ENCODE peak calls at places on chromosomes 7 and 10, in ten cellular contexts. R is stimulated activated CD4-positive, alpha-beta T cell treated with anti-CD3 and anti-CD28 coated beads, Interleukin-2, amount 100 ng/mL, for 24 hours; Q is iris pigment epithelial cell; Z is Kasumi-1; E is dermis blood vessel endothelial cell; S is activated CD4-positive, CD25-positive, alpha-beta regulatory T cell; L is posterior cingulate gyrus; G is activated CD8-positive, alpha-beta memory T cell treated with anti-CD3 and anti-CD28 coated beads for 48 hours; F is T-helper 1 cell; I is HCEC 1CT. Y is an unnamed sample.
A peak's percentile ranks its signal among the peaks of the same experiment; 100 is the strongest.

GRCh38 chr7:131107343-131108211 is 220.1 kb upstream of the MKLN1 start:
- DNase-seq in E (peak; percentile 88), I (peak; percentile 81), Z (peak; percentile 63), S (peak; percentile 71), F (peak; percentile 62), Q (peak; percentile 92), R (peak; percentile 81), G (peak; percentile 52), L (peak; percentile 93), Y (peak; percentile 62)

GRCh38 chr7:142811154-142811737 is 40.5 kb downstream of the PRSS2 start:
- DNase-seq in S (no peak), F (peak; percentile 36), I (peak; percentile 71), Z (peak; percentile 94), R (no peak), L (no peak), Q (peak; percentile 51), E (peak; percentile 72), G (no peak), Y (no peak)

GRCh38 chr7:134948246-134948645 is 38.1 kb upstream of the AGBL3 start:
- DNase-seq in I (no peak), E (no peak), G (no peak), S (no peak), R (no peak), Q (peak; percentile 28), L (no peak), F (no peak), Z (no peak), Y (no peak)

GRCh38 chr10:50325449-50326188 is 74.3 kb upstream of the ASAH2 start:
- DNase-seq in S (no peak), Z (peak; percentile 94), G (no peak), R (no peak), Q (peak; percentile 99), E (peak; percentile 73), L (peak; percentile 75), F (no peak), I (peak; percentile 99), Y (no peak)

GRCh38 chr10:29064665-29065064 is 224.2 kb upstream of the LYZL1 start:
- DNase-seq in Z (no peak), L (no peak), I (no peak), E (no peak), F (no peak), Q (peak; percentile 61), S (no peak), R (no peak), G (no peak), Y (no peak)

GRCh38 chr7:132618271-132618955 is 42.1 kb upstream of the PLXNA4 start:
- DNase-seq in L (no peak), Q (no peak), G (no peak), Z (no peak), E (no peak), R (no peak), F (no peak), I (no peak), S (no peak), Y (no peak)

GRCh38 chr7:50727711-50728110 is 55.0 kb downstream of the GRB10 start:
- DNase-seq in L (no peak), F (no peak), Q (no peak), S (no peak), G (no peak), R (no peak), I (no peak), E (no peak), Z (no peak), Y (no peak)

GRCh38 chr7:35645691-35646090 is 49.2 kb downstream of the HERPUD2 start:
- DNase-seq in Q (no peak), L (no peak), Z (no peak), R (no peak), G (no peak), F (no peak), E (no peak), S (no peak), I (no peak), Y (no peak)

GRCh38 chr7:128713794-128714193 is 25.4 kb upstream of the CALU start:
- DNase-seq in E (no peak), F (no peak), I (no peak), L (no peak), Z (no peak), Q (peak; percentile 27), S (no peak), R (no peak), G (no peak), Y (no peak)

GRCh38 chr7:30141405-30142045 is 6.7 kb downstream of the MTURN start:
- DNase-seq in Z (no peak), E (peak; percentile 23), Q (no peak), I (no peak), G (no peak), S (no peak), F (no peak), L (no peak), R (no peak), Y (no peak)

GRCh38 chr10:3652886-3653285 is 132.1 kb downstream of the KLF6 start:
- DNase-seq in R (peak; percentile 39), L (no peak), F (no peak), G (no peak), S (no peak), Q (no peak), Z (no peak), E (peak; percentile 12), I (no peak), Y (no peak)

GRCh38 chr10:11261687-11262086 is 244.0 kb downstream of the CELF2 start:
- DNase-seq in G (no peak), I (no peak), E (no peak), Z (no peak), Q (no peak), F (no peak), L (no peak), S (no peak), R (no peak), Y (no peak)

GRCh38 chr7:15836041-15836440 is 149.6 kb upstream of the MEOX2 start:
- DNase-seq in F (no peak), S (no peak), Z (no peak), E (no peak), I (no peak), R (no peak), Q (no peak), L (no peak), G (no peak), Y (peak; percentile 28)

GRCh38 chr10:19316204-19316870 is 267.7 kb downstream of the MALRD1 start:
- DNase-seq in Q (no peak), Z (no peak), R (no peak), G (no peak), I (no peak), S (no peak), F (no peak), L (no peak), E (no peak), Y (no peak)